ENCODE peak calls at places on chromosomes 13 and 19, in seven cellular contexts. W, Y, I, Q, J, A and N are unnamed samples.
A peak's percentile ranks its signal among the peaks of the same experiment; 100 is the strongest.

GRCh38 chr19:2294377-2295335 is 12.7 kb upstream of the PEAK3 start:
- DNase-seq in W (peak; percentile 81), Y (peak; percentile 92), I (no peak), Q (peak; percentile 59), J (no peak), A (peak; percentile 82), N (peak; percentile 5)

GRCh38 chr19:29364224-29364726 is 151.3 kb upstream of the UQCRFS1 start:
- DNase-seq in W (no peak), Y (no peak), I (no peak), Q (no peak), J (no peak), A (no peak), N (no peak)

GRCh38 chr13:27442071-27442647 is 8.2 kb downstream of the MTIF3 start:
- DNase-seq in W (no peak), Y (no peak), I (no peak), Q (no peak), J (no peak), A (no peak), N (no peak)

GRCh38 chr13:94596575-94596971 is 621 bp upstream of the TGDS start:
- DNase-seq in W (no peak), Y (no peak), I (no peak), Q (no peak), J (no peak), A (no peak), N (no peak)

GRCh38 chr19:21492932-21493906 is 12.2 kb upstream of the ZNF429 start:
- DNase-seq in W (no peak), Y (peak; percentile 4), I (no peak), Q (no peak), J (no peak), A (no peak), N (no peak)

GRCh38 chr19:1172353-1173159 is 1.5 kb downstream of the SBNO2 start:
- DNase-seq in W (peak; percentile 76), Y (peak; percentile 81), I (peak; percentile 77), Q (peak; percentile 63), J (peak; percentile 70), A (peak; percentile 79), N (peak; percentile 5)

GRCh38 chr13:114203536-114203935 is 24.5 kb downstream of the CFAP97D2 start:
- DNase-seq in W (no peak), Y (no peak), I (no peak), Q (no peak), J (no peak), A (no peak), N (peak; percentile 72)

GRCh38 chr13:113737803-113738202 is 21.2 kb upstream of the TMEM255B start:
- DNase-seq in W (no peak), Y (no peak), I (no peak), Q (no peak), J (no peak), A (no peak), N (no peak)

GRCh38 chr19:15123031-15123890 is 16.1 kb downstream of the SYDE1 start:
- DNase-seq in W (no peak), Y (no peak), I (no peak), Q (no peak), J (no peak), A (no peak), N (no peak)

GRCh38 chr13:63680704-63681103 is 2265.1 kb upstream of the PCDH20 start:
- DNase-seq in W (no peak), Y (no peak), I (no peak), Q (no peak), J (no peak), A (no peak), N (no peak)

GRCh38 chr13:49995535-49996165 is 1.2 kb upstream of the TRIM13 start:
- DNase-seq in W (peak; percentile 41), Y (peak; percentile 46), I (no peak), Q (peak; percentile 40), J (no peak), A (peak; percentile 39), N (no peak)